ENCODE peak calls at places on chromosomes 7 and 10, in nine cellular contexts. N, U, L, B, Y, D, H, O and W are unnamed samples.

GRCh38 chr10:11533328-11533781 is 78.1 kb downstream of the USP6NL start:
- DNase-seq in L (no peak), Y (no peak), B (no peak), H (peak), U (no peak), D (no peak), N (no peak), O (no peak), W (no peak)

GRCh38 chr10:27659786-27660185 is 85.8 kb downstream of the MKX start:
- DNase-seq in B (no peak), L (no peak), U (no peak), D (no peak), Y (no peak), H (no peak), N (no peak), O (no peak), W (no peak)

GRCh38 chr7:18978108-18978495 is 139.3 kb downstream of the TWIST1 start:
- DNase-seq in O (peak), B (no peak), Y (no peak), U (no peak), N (peak), L (no peak), H (peak), D (no peak), W (no peak)

GRCh38 chr7:131011437-131011752 is 277.4 kb upstream of the KLF14 start:
- DNase-seq in Y (no peak), L (peak), N (no peak), U (no peak), H (no peak), D (no peak), B (no peak), O (no peak), W (no peak)

GRCh38 chr10:110426294-110427153 is 71.2 kb upstream of the DUSP5 start:
- DNase-seq in H (peak), D (no peak), Y (no peak), B (no peak), U (no peak), N (peak), L (no peak), O (peak), W (no peak)

GRCh38 chr10:29039091-29039490 is 249.8 kb upstream of the LYZL1 start:
- DNase-seq in N (no peak), D (no peak), L (no peak), O (no peak), B (no peak), H (no peak), U (no peak), Y (no peak), W (no peak)

GRCh38 chr7:12643644-12644043 is 43.8 kb upstream of the ARL4A start:
- DNase-seq in Y (no peak), L (no peak), D (no peak), O (no peak), B (no peak), U (no peak), H (no peak), N (no peak), W (no peak)

GRCh38 chr10:102835007-102835482 is 2.2 kb downstream of the CYP17A1 start:
- DNase-seq in U (peak), N (peak), H (peak), D (no peak), B (peak), L (peak), Y (peak), O (no peak), W (peak)

GRCh38 chr7:1742555-1743303 is 72.7 kb downstream of the ELFN1 start:
- DNase-seq in B (peak), N (peak), H (peak), L (peak), Y (peak), D (no peak), U (no peak), O (no peak), W (no peak)

GRCh38 chr10:123009105-123009805 is 449 bp downstream of the ACADSB start:
- DNase-seq in U (no peak), Y (no peak), D (no peak), H (peak), O (no peak), L (peak), B (peak), N (peak), W (peak)

GRCh38 chr7:149859881-149860280 is 13.9 kb upstream of the ATP6V0E2 start:
- DNase-seq in N (no peak), D (no peak), O (no peak), B (no peak), L (no peak), U (no peak), Y (no peak), H (no peak), W (no peak)

GRCh38 chr10:61211468-61211867 is 241.7 kb downstream of the TMEM26 start:
- DNase-seq in U (no peak), L (no peak), N (peak), D (no peak), O (no peak), H (no peak), B (no peak), Y (no peak), W (no peak)

GRCh38 chr7:106166651-106167342 is 54.7 kb upstream of the SYPL1 start:
- DNase-seq in L (peak), Y (peak), H (peak), O (peak), U (peak), B (no peak), N (peak), D (no peak), W (no peak)